ENCODE peak calls at places on chromosomes 7 and 10, in ten cellular contexts. V is activated CD4-positive, alpha-beta T cell treated with anti-CD3 and anti-CD28 coated beads, Interleukin-2, amount 50 U/mL, for 24 hours; X is AG09309; T is stimulated activated CD4-positive, alpha-beta T cell treated with anti-CD3 and anti-CD28 coated beads, Interleukin-1b, Interleukin-23, amount 100 ng/mL, for 24 hours; Y is anterior cingulate cortex; M is activated CD4-positive, CD25-positive, alpha-beta regulatory T cell treated with anti-CD3 and anti-CD28 coated beads, Interleukin-2, amount 50 U/mL, for 16 hours; E is NCI-H748 treated with DMSO at 0.1 percent for 48 hours; P is mucosa of gallbladder; Q is cardiac fibroblast; S is putamen. C is an unnamed sample.

GRCh38 chr10:84194424-84195043 is at the start of gene CDHR1:
- DNase-seq in V (no peak), X (no peak), T (peak), Y (no peak), M (no peak), E (peak), P (no peak), Q (no peak), S (peak), C (no peak)

GRCh38 chr7:83469491-83469890 is 179.4 kb downstream of the SEMA3E start:
- DNase-seq in V (no peak), X (no peak), T (no peak), Y (no peak), M (no peak), E (no peak), P (no peak), Q (no peak), S (no peak), C (no peak)

GRCh38 chr7:44824894-44825526 is 22.9 kb downstream of the H2AZ2 start:
- DNase-seq in V (no peak), X (no peak), T (no peak), Y (no peak), M (no peak), E (no peak), P (no peak), Q (no peak), S (no peak), C (no peak)

GRCh38 chr10:35304649-35305048 is 31.7 kb upstream of the CCNY start:
- DNase-seq in V (no peak), X (no peak), T (no peak), Y (no peak), M (no peak), E (no peak), P (no peak), Q (no peak), S (no peak), C (no peak)

GRCh38 chr7:132548489-132549078 is 27.7 kb downstream of the PLXNA4 start:
- DNase-seq in V (no peak), X (peak), T (no peak), Y (no peak), M (no peak), E (no peak), P (no peak), Q (peak), S (no peak), C (no peak)

GRCh38 chr10:47257396-47258120 is 42.4 kb upstream of the GDF10 start:
- DNase-seq in V (no peak), X (peak), T (no peak), Y (no peak), M (no peak), E (no peak), P (no peak), Q (peak), S (no peak), C (no peak)

GRCh38 chr10:118950190-118950658 is 79.3 kb upstream of the NANOS1 start:
- DNase-seq in V (no peak), X (no peak), T (no peak), Y (no peak), M (no peak), E (no peak), P (no peak), Q (peak), S (no peak), C (no peak)

GRCh38 chr7:94335586-94335985 is 59.1 kb upstream of the COL1A2 start:
- DNase-seq in V (no peak), X (no peak), T (no peak), Y (no peak), M (no peak), E (no peak), P (no peak), Q (no peak), S (no peak), C (no peak)

GRCh38 chr10:90289037-90289436 is 568.8 kb downstream of the HTR7 start:
- DNase-seq in V (no peak), X (no peak), T (no peak), Y (no peak), M (no peak), E (no peak), P (no peak), Q (peak), S (no peak), C (peak)

GRCh38 chr7:158275711-158276413 is 311.8 kb downstream of the PTPRN2 start:
- DNase-seq in V (no peak), X (no peak), T (no peak), Y (no peak), M (no peak), E (no peak), P (no peak), Q (no peak), S (no peak), C (no peak)

C was measured in globus pallidus.